ENCODE peak calls at places on chromosomes 13 and 19, in nine cellular contexts. C, G, W, Q, V, I, B, K and J are unnamed samples.

GRCh38 chr13:59409211-59409610 is 754.5 kb downstream of the DIAPH3 start:
- DNase-seq in V (no peak), G (no peak), Q (peak; percentile 75), I (no peak), W (peak; percentile 61), K (peak; percentile 84), B (no peak), C (peak; percentile 18), J (no peak)

GRCh38 chr19:2982983-2983350 is 5.6 kb downstream of the TLE6 start:
- DNase-seq in I (peak; percentile 82), Q (peak; percentile 90), B (peak; percentile 95), V (peak; percentile 82), W (peak; percentile 90), K (peak; percentile 90), C (peak; percentile 96), G (no peak), J (peak; percentile 98)

GRCh38 chr19:48480476-48481190 is 11.5 kb downstream of the CYTH2 start:
- DNase-seq in C (no peak), V (peak; percentile 72), Q (peak; percentile 63), I (peak; percentile 61), K (no peak), B (no peak), W (no peak), G (no peak), J (peak; percentile 48)

GRCh38 chr19:1590641-1591397 is 1.8 kb downstream of the MBD3 start:
- DNase-seq in W (no peak), I (no peak), V (no peak), K (no peak), Q (no peak), G (peak; percentile 33), C (no peak), B (no peak), J (no peak)

GRCh38 chr19:5445667-5446066 is 9.6 kb upstream of the ZNRF4 start:
- DNase-seq in K (no peak), C (no peak), Q (no peak), G (peak; percentile 49), B (no peak), I (no peak), V (no peak), W (no peak), J (no peak)

GRCh38 chr13:60969659-60970058 is 446.0 kb downstream of the PCDH20 start:
- DNase-seq in W (no peak), G (no peak), V (no peak), K (no peak), B (no peak), Q (no peak), I (no peak), C (no peak), J (no peak)

GRCh38 chr19:45419396-45419795 is 4.3 kb downstream of the ERCC1 start:
- DNase-seq in B (no peak), Q (no peak), K (no peak), I (no peak), C (no peak), V (peak; percentile 78), W (no peak), G (no peak), J (no peak)

GRCh38 chr19:7924241-7924640 is 1.7 kb downstream of the CTXN1 start:
- DNase-seq in I (no peak), C (no peak), Q (no peak), K (no peak), B (no peak), G (no peak), V (no peak), W (no peak), J (no peak)

GRCh38 chr19:48443262-48443661 is 2.5 kb upstream of the GRWD1 start:
- DNase-seq in W (no peak), G (no peak), Q (no peak), I (no peak), C (no peak), B (no peak), K (peak; percentile 43), V (no peak), J (no peak)

GRCh38 chr19:16649734-16650133 is 10.2 kb downstream of the SMIM7 start:
- DNase-seq in B (no peak), W (no peak), K (no peak), I (no peak), G (no peak), C (no peak), V (no peak), Q (no peak), J (no peak)

GRCh38 chr13:102369303-102369702 is 32.5 kb downstream of the FGF14 start:
- DNase-seq in B (no peak), C (no peak), V (no peak), I (no peak), G (peak; percentile 40), K (no peak), Q (no peak), W (no peak), J (no peak)

DNA sequence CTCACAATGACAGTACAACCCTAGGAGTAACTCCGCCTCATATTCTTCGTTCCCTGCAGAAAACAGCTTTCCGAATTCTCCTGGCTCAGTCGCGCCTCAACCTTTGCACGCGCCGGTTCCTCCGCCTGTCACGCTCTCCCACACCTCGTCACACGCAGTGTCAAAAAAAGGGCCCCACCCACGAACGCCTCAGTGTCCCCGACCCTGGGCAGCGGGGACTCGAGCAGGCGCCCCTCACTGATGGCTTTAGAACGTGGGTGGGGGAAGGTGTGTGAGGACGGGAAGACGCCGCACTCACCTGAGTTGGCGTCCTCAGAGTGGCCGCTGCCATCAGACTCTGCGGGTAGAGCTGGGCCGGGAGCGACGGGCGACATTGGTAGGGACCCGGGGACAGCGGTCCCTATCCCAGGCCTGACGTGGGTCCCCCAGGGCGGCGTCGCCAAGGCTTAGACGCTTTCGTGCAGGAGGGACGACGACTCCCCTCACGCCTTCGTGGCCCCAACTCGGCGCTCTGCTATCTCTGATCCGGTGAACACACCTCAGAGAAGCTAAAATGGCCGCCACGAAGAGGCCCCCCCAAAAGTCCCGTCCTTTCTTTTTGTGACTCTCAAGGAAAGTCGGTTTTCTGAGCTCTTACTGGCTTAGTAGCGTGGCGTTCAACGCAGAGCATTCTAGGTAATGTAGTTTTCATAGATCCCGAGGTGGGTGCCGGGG is at the start of gene ZNF154:
- DNase-seq in I (peak; percentile 18), B (no peak), Q (peak; percentile 45), W (peak; percentile 66), C (peak; percentile 26), G (no peak), K (no peak), V (peak; percentile 73), J (no peak)
- TF ChIP-seq POLR2A in I (no peak), B (no peak), Q (no peak), W (peak; percentile 12), C (no peak), G (no peak), K (no peak), V (no peak), J (no peak)

GRCh38 chr19:36116344-36116637 is 1.0 kb downstream of the TBCB start:
- DNase-seq in I (no peak), W (no peak), V (no peak), C (no peak), G (no peak), K (no peak), Q (no peak), B (no peak), J (no peak)
- H3K27ac ChIP-seq in I (no peak overlapping the region), W (no peak overlapping the region), V (peak overlapping the region; percentile 83), C (peak overlapping the region; percentile 92), G (peak overlapping the region; percentile 82), K (peak overlapping the region; percentile 90), Q (no peak overlapping the region), B (peak overlapping the region; percentile 87), J (peak overlapping the region; percentile 89)

DNA sequence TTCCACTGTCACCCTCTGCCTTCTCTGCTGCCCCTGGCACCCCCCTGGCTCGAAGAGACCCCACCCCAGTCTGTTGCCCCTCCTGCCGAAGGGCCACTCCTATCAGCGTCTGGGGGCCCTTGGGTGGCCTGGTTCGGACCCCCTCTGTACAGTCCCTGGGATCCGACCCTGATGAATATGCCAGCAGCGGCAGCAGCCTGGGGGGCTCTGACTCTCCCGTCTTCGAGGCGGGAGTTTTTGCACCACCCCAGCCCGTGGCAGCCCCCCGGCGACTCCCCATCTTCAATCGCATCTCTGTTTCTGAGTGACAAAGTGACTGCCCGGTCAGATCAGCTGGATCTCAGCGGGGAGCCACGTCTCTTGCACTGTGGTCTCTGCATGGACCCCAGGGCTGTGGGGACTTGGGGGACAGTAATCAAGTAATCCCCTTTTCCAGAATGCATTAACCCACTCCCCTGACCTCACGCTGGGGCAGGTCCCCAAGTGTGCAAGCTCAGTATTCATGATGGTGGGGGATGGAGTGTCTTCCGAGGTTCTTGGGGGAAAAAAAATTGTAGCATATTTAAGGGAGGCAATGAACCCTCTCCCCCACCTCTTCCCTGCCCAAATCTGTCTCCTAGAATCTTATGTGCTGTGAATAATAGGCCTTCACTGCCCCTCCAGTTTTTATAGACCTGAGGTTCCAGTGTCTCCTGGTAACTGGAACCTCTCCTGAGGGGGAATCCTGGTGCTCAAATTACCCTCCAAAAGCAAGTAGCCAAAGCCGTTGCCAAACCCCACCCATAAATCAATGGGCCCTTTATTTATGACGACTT is 2.0 kb downstream of the ZFP36 start:
- DNase-seq in V (no peak), Q (no peak), G (peak; percentile 61), C (peak; percentile 71), K (no peak), I (peak; percentile 41), B (no peak), W (peak; percentile 58), J (peak; percentile 71)
- TF ChIP-seq POLR2A in V (no peak), Q (peak; percentile 0), G (no peak), C (peak; percentile 46), K (no peak), I (peak; percentile 12), B (peak; percentile 14), W (peak; percentile 26), J (peak; percentile 6)

GRCh38 chr13:24269803-24270202 is 39.6 kb upstream of the C1QTNF9 start:
- DNase-seq in C (no peak), Q (no peak), K (no peak), W (no peak), I (no peak), G (no peak), B (no peak), V (no peak), J (no peak)
- H3K27ac ChIP-seq in C (no peak overlapping the region), Q (no peak overlapping the region), K (peak overlapping the region; percentile 86), W (no peak overlapping the region), I (no peak overlapping the region), G (no peak overlapping the region), B (no peak overlapping the region), V (peak overlapping the region; percentile 90), J (peak overlapping the region; percentile 85)